ENCODE peak calls at places on chromosomes 3 and 15, in six cellular contexts. X, K, L, H, M and F are unnamed samples.

GRCh38 chr3:96083610-96084009 is 730.8 kb upstream of the EPHA6 start:
- DNase-seq in L (no peak), H (no peak), K (no peak), X (no peak), M (no peak), F (no peak)

GRCh38 chr15:78685157-78685830 is 44.3 kb upstream of the CHRNB4 start:
- DNase-seq in X (no peak), K (no peak), H (no peak), L (no peak), M (no peak), F (peak; percentile 37)

GRCh38 chr3:179068779-179069530 is 2.7 kb downstream of the ZMAT3 start:
- DNase-seq in M (peak; percentile 52), K (no peak), X (peak; percentile 17), L (peak; percentile 42), H (peak; percentile 45), F (peak; percentile 67)

GRCh38 chr3:183254816-183255730 is 2.0 kb downstream of the B3GNT5 start:
- DNase-seq in X (no peak), K (no peak), M (peak; percentile 3), L (no peak), H (no peak), F (peak; percentile 22)

GRCh38 chr3:38297947-38298711 is 16.0 kb downstream of the SLC22A14 start:
- DNase-seq in M (peak; percentile 30), L (peak; percentile 11), K (no peak), X (no peak), H (peak; percentile 24), F (peak; percentile 8)

GRCh38 chr15:60589253-60589652 is 110.3 kb upstream of the ICE2 start:
- DNase-seq in H (no peak), K (no peak), L (no peak), M (no peak), X (no peak), F (no peak)

GRCh38 chr15:88904808-88905327 is 8.3 kb downstream of the MFGE8 start:
- DNase-seq in M (peak; percentile 67), K (peak; percentile 87), X (peak; percentile 84), H (peak; percentile 85), L (peak; percentile 89), F (peak; percentile 86)

GRCh38 chr15:51621917-51622268 is 678 bp downstream of the DMXL2 start:
- DNase-seq in H (peak; percentile 62), L (peak; percentile 87), M (peak; percentile 61), X (peak; percentile 62), K (peak; percentile 58), F (peak; percentile 81)

GRCh38 chr15:69392352-69392751 is 21.8 kb upstream of the KIF23 start:
- DNase-seq in K (no peak), X (no peak), M (peak; percentile 19), H (no peak), L (no peak), F (no peak)

GRCh38 chr3:122305818-122306621 is 19.0 kb upstream of the CSTA start:
- DNase-seq in X (peak; percentile 64), M (peak; percentile 16), L (no peak), K (no peak), H (no peak), F (no peak)

GRCh38 chr15:98787190-98787589 is 138.9 kb downstream of the IGF1R start:
- DNase-seq in X (no peak), K (no peak), M (peak; percentile 53), L (no peak), H (no peak), F (no peak)

GRCh38 chr3:15345608-15346137 is 13.3 kb upstream of the SH3BP5 start:
- DNase-seq in L (no peak), K (no peak), M (no peak), X (no peak), H (no peak), F (no peak)

GRCh38 chr3:197516517-197516889 is 39.3 kb downstream of the BDH1 start:
- DNase-seq in L (no peak), H (peak; percentile 74), K (no peak), X (no peak), M (peak; percentile 97), F (peak; percentile 92)

GRCh38 chr3:185939721-185940120 is 1.9 kb upstream of the TRA2B start:
- DNase-seq in H (no peak), K (no peak), X (no peak), L (no peak), M (no peak), F (no peak)

GRCh38 chr15:55526559-55527036 is 18.6 kb upstream of the DNAAF4 start:
- DNase-seq in M (peak; percentile 56), L (peak; percentile 53), H (peak; percentile 62), X (peak; percentile 64), K (no peak), F (peak; percentile 49)

GRCh38 chr15:75202251-75203016 is 752 bp downstream of the C15orf39 start:
- DNase-seq in M (peak; percentile 69), L (peak; percentile 41), X (peak; percentile 71), K (peak; percentile 89), H (peak; percentile 78), F (peak; percentile 74)

GRCh38 chr3:194727435-194728128 is 41.9 kb downstream of the FAM43A start:
- DNase-seq in K (no peak), L (no peak), H (no peak), X (no peak), M (no peak), F (no peak)

GRCh38 chr3:150107429-150108175 is 136.9 kb upstream of the PFN2 start:
- DNase-seq in K (no peak), M (no peak), H (no peak), X (peak; percentile 45), L (no peak), F (peak; percentile 42)

GRCh38 chr3:62755285-62755684 is 119.9 kb downstream of the CADPS start:
- DNase-seq in H (no peak), X (no peak), K (no peak), M (no peak), L (no peak), F (no peak)

GRCh38 chr3:98702166-98702565 is 61.0 kb upstream of the ST3GAL6 start:
- DNase-seq in K (no peak), X (no peak), L (no peak), M (no peak), H (no peak), F (no peak)

GRCh38 chr3:78812166-78812565 is 955.6 kb downstream of the ROBO1 start:
- DNase-seq in H (no peak), M (no peak), L (no peak), X (no peak), K (no peak), F (no peak)

GRCh38 chr3:141737108-141737507 is 990 bp upstream of the RNF7 start:
- DNase-seq in X (no peak), M (no peak), L (peak; percentile 11), K (peak; percentile 28), H (no peak), F (no peak)

GRCh38 chr3:98556164-98557130 is 24.7 kb downstream of the GPR15 start:
- DNase-seq in H (no peak), K (no peak), L (no peak), X (no peak), M (no peak), F (no peak)

GRCh38 chr3:66816110-66816761 is 181.9 kb upstream of the KBTBD8 start:
- DNase-seq in H (peak; percentile 61), L (peak; percentile 72), M (peak; percentile 65), K (no peak), X (peak; percentile 93), F (peak; percentile 45)

GRCh38 chr3:111851511-111851954 is 7.5 kb upstream of the PHLDB2 start:
- DNase-seq in X (no peak), K (no peak), M (no peak), H (peak; percentile 28), L (no peak), F (no peak)

GRCh38 chr15:41821831-41822230 is 6.1 kb upstream of the JMJD7 start:
- DNase-seq in X (no peak), L (peak; percentile 54), K (no peak), H (no peak), M (no peak), F (no peak)

GRCh38 chr3:146040630-146041029 is 120.4 kb downstream of the PLOD2 start:
- DNase-seq in K (no peak), L (no peak), M (no peak), H (no peak), X (no peak), F (no peak)

GRCh38 chr15:63492541-63493077 is 11.8 kb upstream of the USP3 start:
- DNase-seq in L (no peak), X (no peak), H (no peak), K (no peak), M (no peak), F (no peak)

GRCh38 chr15:78063966-78064365 is 13.5 kb downstream of the TBC1D2B start:
- DNase-seq in K (no peak), L (no peak), H (no peak), X (no peak), M (no peak), F (no peak)

GRCh38 chr3:138513073-138513843 is 78.8 kb downstream of the ESYT3 start:
- DNase-seq in X (no peak), M (no peak), K (no peak), L (no peak), H (no peak), F (no peak)

GRCh38 chr15:100768501-100768931 is 111.1 kb upstream of the ALDH1A3 start:
- DNase-seq in X (no peak), H (no peak), M (no peak), L (no peak), K (no peak), F (no peak)

GRCh38 chr15:87219650-87220615 is 1036.6 kb downstream of the NTRK3 start:
- DNase-seq in X (no peak), H (no peak), L (no peak), K (no peak), M (no peak), F (peak; percentile 22)